ENCODE peak calls at places on chromosomes 2 and 18, in five cellular contexts. H is HL-60, M is AG09309, V is bronchial epithelial cell, U is GM12864. I is an unnamed sample.

GRCh38 chr2:8317419-8317818 is 364.4 kb upstream of the ID2 start:
- DNase-seq in H (no peak), M (no peak), V (no peak), U (no peak), I (no peak)

GRCh38 chr2:61460168-61460567 is 10.7 kb downstream of the USP34 start:
- DNase-seq in H (no peak), M (peak), V (peak), U (no peak), I (peak)

GRCh38 chr2:11326692-11327211 is 17.7 kb downstream of the ROCK2 start:
- DNase-seq in H (no peak), M (no peak), V (no peak), U (no peak), I (no peak)

GRCh38 chr2:6482256-6482655 is 383.5 kb downstream of the CMPK2 start:
- DNase-seq in H (no peak), M (no peak), V (no peak), U (no peak), I (no peak)

GRCh38 chr18:5884375-5884774 is 10.9 kb downstream of the TMEM200C start:
- DNase-seq in H (no peak), M (no peak), V (no peak), U (no peak), I (no peak)

GRCh38 chr2:125698280-125698679 is 957.7 kb upstream of the GYPC start:
- DNase-seq in H (no peak), M (no peak), V (no peak), U (no peak), I (no peak)

GRCh38 chr2:9707611-9708010 is 76.8 kb upstream of the YWHAQ start:
- DNase-seq in H (no peak), M (no peak), V (no peak), U (no peak), I (no peak)

GRCh38 chr2:196651387-196652094 is 12.0 kb downstream of the CCDC150 start:
- DNase-seq in H (no peak), M (no peak), V (no peak), U (no peak), I (no peak)

GRCh38 chr2:83067947-83068346 is 1391.1 kb downstream of the SUCLG1 start:
- DNase-seq in H (no peak), M (no peak), V (no peak), U (no peak), I (no peak)

GRCh38 chr2:112156152-112156986 is 18.2 kb downstream of the FBLN7 start:
- DNase-seq in H (no peak), M (peak), V (peak), U (no peak), I (peak)

GRCh38 chr2:189492451-189492850 is 51.2 kb downstream of the WDR75 start:
- DNase-seq in H (no peak), M (no peak), V (peak), U (no peak), I (peak)

GRCh38 chr18:51165296-51165695 is 32.2 kb downstream of the MEX3C start:
- DNase-seq in H (no peak), M (no peak), V (no peak), U (no peak), I (no peak)

GRCh38 chr18:51170689-51171088 is 26.8 kb downstream of the MEX3C start:
- DNase-seq in H (no peak), M (no peak), V (no peak), U (no peak), I (no peak)

GRCh38 chr18:51169731-51170130 is 27.8 kb downstream of the MEX3C start:
- DNase-seq in H (no peak), M (no peak), V (no peak), U (no peak), I (no peak)

GRCh38 chr18:51168960-51169662 is 28.4 kb downstream of the MEX3C start:
- DNase-seq in H (no peak), M (no peak), V (no peak), U (no peak), I (no peak)

GRCh38 chr18:51168031-51168742 is 29.3 kb downstream of the MEX3C start:
- DNase-seq in H (no peak), M (no peak), V (no peak), U (no peak), I (no peak)
- TF ChIP-seq CTCF in H (no peak), M (no peak), V (no peak), U (no peak), I (no peak)

GRCh38 chr2:40450066-40450841 is 1.6 kb downstream of the SLC8A1 start:
- DNase-seq in H (peak), M (no peak), V (no peak), U (no peak), I (peak)
- H3K4me3 ChIP-seq in H (peak), M (peak), V (no peak), U (peak), I (peak)

DNA sequence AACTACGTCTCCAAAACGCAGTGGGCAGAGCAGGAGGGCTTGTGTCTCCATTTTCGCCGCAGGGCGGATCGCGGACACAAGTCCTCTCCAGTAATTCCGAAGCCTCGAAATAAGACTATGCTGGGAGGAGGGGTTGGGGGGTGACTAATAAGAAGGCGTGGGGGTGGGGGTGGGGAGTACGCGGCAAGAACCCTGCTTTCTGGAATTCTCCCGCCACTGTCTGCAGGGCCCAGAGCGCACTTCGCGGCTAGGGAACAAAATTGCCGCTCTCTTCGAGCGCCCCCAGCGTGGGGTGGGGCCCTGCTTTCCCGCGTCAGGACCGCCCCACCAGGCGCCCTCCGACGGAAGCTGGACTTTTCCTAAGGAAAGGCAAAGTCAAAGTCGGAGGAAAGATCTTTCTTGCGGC is 12.0 kb downstream of the NR4A2 start:
- DNase-seq in H (no peak), M (no peak), V (peak), U (no peak), I (peak)
- TF ChIP-seq CTCF in H (no peak), M (no peak), V (peak), U (no peak), I (no peak)

GRCh38 chr2:20953146-20953824 is 90.6 kb downstream of the APOB start:
- DNase-seq in H (no peak), M (no peak), V (no peak), U (no peak), I (peak)
- H3K4me3 ChIP-seq in H (no peak), M (no peak), V (no peak), U (no peak), I (no peak)

DNA sequence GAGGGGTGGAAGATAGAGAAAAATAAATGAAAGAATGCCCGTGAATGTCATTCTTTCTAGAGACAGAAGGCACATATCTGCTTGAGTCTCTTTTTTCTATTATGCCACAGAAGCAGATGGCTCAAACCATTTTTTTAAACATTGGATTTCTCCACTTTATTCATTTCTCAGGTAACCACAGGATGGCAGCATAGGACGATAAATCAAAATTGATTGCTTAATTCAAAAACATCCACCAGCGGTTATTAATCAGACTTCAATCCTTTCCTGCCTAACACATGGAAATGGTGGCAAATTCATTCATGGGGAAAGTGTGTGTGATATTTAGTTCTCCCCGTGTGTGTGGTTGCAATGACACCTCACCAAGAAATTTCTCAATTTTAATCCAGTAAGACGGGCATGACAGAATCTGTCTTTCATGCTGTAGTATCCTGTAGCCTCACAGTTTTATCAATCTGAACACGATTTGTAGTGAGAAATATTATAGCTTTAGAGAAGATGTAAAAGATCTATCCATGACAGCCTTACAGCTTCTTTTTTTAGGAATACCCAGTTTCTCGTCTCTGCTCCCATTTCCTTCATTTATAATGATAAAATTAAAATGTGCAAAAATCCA is 72.2 kb downstream of the DSC3 start:
- DNase-seq in H (no peak), M (no peak), V (peak), U (no peak), I (peak)
- TF ChIP-seq CTCF in H (peak), M (no peak), V (peak), U (no peak), I (peak)

DNA sequence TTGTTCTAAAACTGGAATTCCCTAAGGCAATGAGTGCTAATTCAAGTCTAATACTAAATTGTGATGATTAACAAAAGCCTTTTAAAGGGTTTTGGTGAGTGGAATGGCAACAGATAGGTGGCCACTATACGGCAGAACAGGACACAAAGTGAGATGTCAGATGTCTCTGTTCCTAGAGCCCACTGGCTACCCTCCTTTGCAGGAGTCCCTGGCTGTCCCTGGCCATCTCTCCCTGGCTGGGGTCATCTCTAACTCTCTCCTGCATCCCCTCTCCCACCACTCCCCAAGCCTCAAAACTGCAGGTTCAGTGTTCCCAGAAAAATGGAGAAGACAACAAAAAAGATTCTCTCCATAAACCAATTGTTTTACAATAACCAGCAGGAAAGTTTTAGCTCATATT is 79.2 kb downstream of the MDH1 start:
- DNase-seq in H (no peak), M (no peak), V (no peak), U (no peak), I (no peak)
- H3K4me3 ChIP-seq in H (no peak), M (no peak), V (no peak), U (no peak), I (no peak)

I was measured in epithelial cell of esophagus.